ENCODE peak calls at places on chromosome 18, in five cellular contexts. G is HuH-7.5; T is stimulated activated CD8-positive, alpha-beta memory T cell treated with anti-CD3 and anti-CD28 coated beads, Interleukin-2, amount 100 ng/mL, for 48 hours; W is AG09319; L is GM23248. X is an unnamed sample.

GRCh38 chr18:48728204-48728833 is 189.5 kb downstream of the CTIF start:
- DNase-seq in G (no peak), T (no peak), W (peak; percentile 92), L (peak; percentile 97), X (no peak)

GRCh38 chr18:3554811-3555427 is 104.9 kb downstream of the TGIF1 start:
- DNase-seq in G (no peak), T (no peak), W (no peak), L (no peak), X (no peak)

GRCh38 chr18:78965917-78966878 is 13.4 kb upstream of the SALL3 start:
- DNase-seq in G (no peak), T (no peak), W (no peak), L (no peak), X (no peak)

GRCh38 chr18:49178736-49179135 is 228.0 kb upstream of the SMAD7 start:
- DNase-seq in G (no peak), T (no peak), W (no peak), L (peak; percentile 58), X (peak; percentile 21)

GRCh38 chr18:7630731-7631442 is 63.8 kb downstream of the PTPRM start:
- DNase-seq in G (no peak), T (no peak), W (no peak), L (no peak), X (no peak)

GRCh38 chr18:45275367-45276113 is 339.7 kb upstream of the SLC14A2 start:
- DNase-seq in G (no peak), T (no peak), W (no peak), L (peak; percentile 24), X (peak; percentile 18)

GRCh38 chr18:60372598-60372997 is at the start of gene MC4R:
- DNase-seq in G (peak; percentile 3), T (no peak), W (peak; percentile 20), L (peak; percentile 84), X (no peak)

GRCh38 chr18:43596106-43596712 is 318.9 kb upstream of the SYT4 start:
- DNase-seq in G (peak; percentile 6), T (no peak), W (no peak), L (peak; percentile 45), X (peak; percentile 49)

GRCh38 chr18:44079602-44080001 is 601.1 kb upstream of the SETBP1 start:
- DNase-seq in G (no peak), T (no peak), W (no peak), L (peak; percentile 69), X (no peak)

GRCh38 chr18:79169958-79170555 is 100.9 kb downstream of the ATP9B start:
- DNase-seq in G (no peak), T (no peak), W (no peak), L (peak; percentile 54), X (no peak)

GRCh38 chr18:28960146-28960545 is 783.2 kb upstream of the CDH2 start:
- DNase-seq in G (no peak), T (no peak), W (no peak), L (peak; percentile 29), X (no peak)

GRCh38 chr18:66533693-66534092 is 70.2 kb downstream of the CDH19 start:
- DNase-seq in G (no peak), T (no peak), W (no peak), L (no peak), X (no peak)